ENCODE peak calls at places on chromosomes 11 and 22, in nine cellular contexts. V is nucleus accumbens, U is anterior cingulate cortex, H is DMS153, R is SHP77 treated with DMSO at 0.1 percent for 48 hours, E is BE2C, B is AG09319, J is amniotic epithelial cell, T is hypothalamus. N is an unnamed sample.

GRCh38 chr22:47921906-47922305 is 1159.5 kb downstream of the TBC1D22A start:
- DNase-seq in B (no peak), U (no peak), H (no peak), R (no peak), E (no peak), T (no peak), J (no peak), V (no peak), N (no peak)

GRCh38 chr11:3146612-3147256 is 18.4 kb downstream of the OSBPL5 start:
- DNase-seq in R (no peak), U (no peak), J (peak), B (no peak), H (no peak), E (no peak), V (no peak), T (no peak), N (no peak)

GRCh38 chr11:197741-198235 is 4.9 kb downstream of the SCGB1C1 start:
- DNase-seq in V (no peak), B (no peak), U (no peak), R (no peak), T (no peak), H (no peak), J (no peak), E (no peak), N (no peak)

GRCh38 chr11:64652586-64653387 is 61.8 kb downstream of the SLC22A12 start:
- DNase-seq in J (peak), T (peak), B (no peak), E (peak), H (peak), R (no peak), U (peak), V (peak), N (peak)

GRCh38 chr22:46652081-46652929 is 32.1 kb downstream of the GRAMD4 start:
- DNase-seq in E (no peak), U (no peak), H (no peak), T (no peak), R (no peak), V (no peak), J (peak), B (no peak), N (no peak)

GRCh38 chr11:76769071-76769560 is 14.0 kb upstream of the TSKU start:
- DNase-seq in H (no peak), V (no peak), E (no peak), R (no peak), T (no peak), B (no peak), J (peak), U (no peak), N (no peak)

GRCh38 chr11:18106688-18107087 is 806 bp upstream of the SAAL1 start:
- DNase-seq in U (no peak), T (no peak), E (no peak), V (no peak), R (no peak), H (no peak), B (no peak), J (no peak), N (no peak)

GRCh38 chr11:105719073-105719846 is 109.4 kb downstream of the GRIA4 start:
- DNase-seq in U (no peak), J (peak), R (peak), E (no peak), T (no peak), V (no peak), B (peak), H (peak), N (no peak)

GRCh38 chr11:64164392-64165312 is 1.3 kb downstream of the MACROD1 start:
- DNase-seq in B (no peak), V (no peak), E (no peak), J (no peak), U (no peak), H (no peak), T (no peak), R (no peak), N (no peak)

GRCh38 chr11:116830184-116830912 is 641 bp downstream of the APOC3 start:
- DNase-seq in T (no peak), U (no peak), B (no peak), J (no peak), E (no peak), R (no peak), V (no peak), H (no peak), N (no peak)

GRCh38 chr11:116931206-116931953 is 94.0 kb upstream of the APOA1 start:
- DNase-seq in V (no peak), E (no peak), H (peak), J (no peak), U (no peak), T (no peak), B (no peak), R (no peak), N (no peak)

GRCh38 chr11:75468534-75469340 is 35.7 kb upstream of the KLHL35 start:
- DNase-seq in B (peak), T (no peak), V (no peak), J (peak), U (no peak), R (no peak), H (no peak), E (peak), N (no peak)

GRCh38 chr11:45028921-45029680 is 78.4 kb upstream of the TP53I11 start:
- DNase-seq in R (no peak), U (no peak), E (peak), H (peak), T (no peak), J (no peak), B (no peak), V (no peak), N (no peak)

N was measured in frontal cortex.